ENCODE peak calls at places on chromosomes 3 and 15, in nine cellular contexts. One of them, this sample, is unnamed.

GRCh38 chr3:5144316-5144994 is 22.4 kb downstream of the ARL8B start:
- DNase-seq in skeletal muscle cell: no peak
- DNase-seq in ACHN: no peak
- DNase-seq in activated CD8-positive, alpha-beta memory T cell treated with anti-CD3 and anti-CD28 coated beads, Interleukin-2, amount 50 U/mL, for 48 hours: no peak
- DNase-seq in stimulated activated CD4-positive, alpha-beta T cell treated with anti-CD3 and anti-CD28 coated beads, TNF-alpha, amount 100 ng/mL, for 1 hour: no peak
- DNase-seq in RPMI7951: no peak
- DNase-seq in activated effector memory CD4-positive, alpha-beta T cell treated with Interleukin-2 at 50 U/mL for 16 hours: no peak
- DNase-seq in central memory CD8-positive, alpha-beta T cell: no peak
- DNase-seq in neural crest cell: no peak
- DNase-seq in this sample: no peak

GRCh38 chr3:69777582-69777967 is 38.3 kb downstream of the MITF start:
- DNase-seq in skeletal muscle cell: no peak
- DNase-seq in ACHN: no peak
- DNase-seq in activated CD8-positive, alpha-beta memory T cell treated with anti-CD3 and anti-CD28 coated beads, Interleukin-2, amount 50 U/mL, for 48 hours: no peak
- DNase-seq in stimulated activated CD4-positive, alpha-beta T cell treated with anti-CD3 and anti-CD28 coated beads, TNF-alpha, amount 100 ng/mL, for 1 hour: no peak
- DNase-seq in RPMI7951: no peak
- DNase-seq in activated effector memory CD4-positive, alpha-beta T cell treated with Interleukin-2 at 50 U/mL for 16 hours: no peak
- DNase-seq in central memory CD8-positive, alpha-beta T cell: no peak
- DNase-seq in neural crest cell: no peak
- DNase-seq in this sample: no peak

GRCh38 chr3:17810759-17811158 is 68.3 kb upstream of the TBC1D5 start:
- DNase-seq in skeletal muscle cell: no peak
- DNase-seq in ACHN: peak
- DNase-seq in activated CD8-positive, alpha-beta memory T cell treated with anti-CD3 and anti-CD28 coated beads, Interleukin-2, amount 50 U/mL, for 48 hours: no peak
- DNase-seq in stimulated activated CD4-positive, alpha-beta T cell treated with anti-CD3 and anti-CD28 coated beads, TNF-alpha, amount 100 ng/mL, for 1 hour: no peak
- DNase-seq in RPMI7951: peak
- DNase-seq in activated effector memory CD4-positive, alpha-beta T cell treated with Interleukin-2 at 50 U/mL for 16 hours: no peak
- DNase-seq in central memory CD8-positive, alpha-beta T cell: no peak
- DNase-seq in neural crest cell: no peak
- DNase-seq in this sample: no peak

GRCh38 chr3:32105291-32106131 is 909 bp upstream of the GPD1L start:
- DNase-seq in skeletal muscle cell: no peak
- DNase-seq in ACHN: peak
- DNase-seq in activated CD8-positive, alpha-beta memory T cell treated with anti-CD3 and anti-CD28 coated beads, Interleukin-2, amount 50 U/mL, for 48 hours: no peak
- DNase-seq in stimulated activated CD4-positive, alpha-beta T cell treated with anti-CD3 and anti-CD28 coated beads, TNF-alpha, amount 100 ng/mL, for 1 hour: no peak
- DNase-seq in RPMI7951: no peak
- DNase-seq in activated effector memory CD4-positive, alpha-beta T cell treated with Interleukin-2 at 50 U/mL for 16 hours: no peak
- DNase-seq in central memory CD8-positive, alpha-beta T cell: no peak
- DNase-seq in neural crest cell: no peak
- DNase-seq in this sample: no peak

GRCh38 chr15:80072285-80072684 is 12.8 kb downstream of the ZFAND6 start:
- DNase-seq in skeletal muscle cell: peak
- DNase-seq in ACHN: peak
- DNase-seq in activated CD8-positive, alpha-beta memory T cell treated with anti-CD3 and anti-CD28 coated beads, Interleukin-2, amount 50 U/mL, for 48 hours: no peak
- DNase-seq in stimulated activated CD4-positive, alpha-beta T cell treated with anti-CD3 and anti-CD28 coated beads, TNF-alpha, amount 100 ng/mL, for 1 hour: no peak
- DNase-seq in RPMI7951: peak
- DNase-seq in activated effector memory CD4-positive, alpha-beta T cell treated with Interleukin-2 at 50 U/mL for 16 hours: no peak
- DNase-seq in central memory CD8-positive, alpha-beta T cell: no peak
- DNase-seq in neural crest cell: no peak
- DNase-seq in this sample: no peak

GRCh38 chr15:38226867-38227266 is 25.8 kb upstream of the SPRED1 start:
- DNase-seq in skeletal muscle cell: peak
- DNase-seq in ACHN: peak
- DNase-seq in activated CD8-positive, alpha-beta memory T cell treated with anti-CD3 and anti-CD28 coated beads, Interleukin-2, amount 50 U/mL, for 48 hours: no peak
- DNase-seq in stimulated activated CD4-positive, alpha-beta T cell treated with anti-CD3 and anti-CD28 coated beads, TNF-alpha, amount 100 ng/mL, for 1 hour: no peak
- DNase-seq in RPMI7951: peak
- DNase-seq in activated effector memory CD4-positive, alpha-beta T cell treated with Interleukin-2 at 50 U/mL for 16 hours: no peak
- DNase-seq in central memory CD8-positive, alpha-beta T cell: no peak
- DNase-seq in neural crest cell: peak
- DNase-seq in this sample: peak

GRCh38 chr15:60477991-60478632 is 830 bp downstream of the ICE2 start:
- DNase-seq in skeletal muscle cell: no peak
- DNase-seq in ACHN: peak
- DNase-seq in activated CD8-positive, alpha-beta memory T cell treated with anti-CD3 and anti-CD28 coated beads, Interleukin-2, amount 50 U/mL, for 48 hours: no peak
- DNase-seq in stimulated activated CD4-positive, alpha-beta T cell treated with anti-CD3 and anti-CD28 coated beads, TNF-alpha, amount 100 ng/mL, for 1 hour: no peak
- DNase-seq in RPMI7951: peak
- DNase-seq in activated effector memory CD4-positive, alpha-beta T cell treated with Interleukin-2 at 50 U/mL for 16 hours: no peak
- DNase-seq in central memory CD8-positive, alpha-beta T cell: no peak
- DNase-seq in neural crest cell: no peak
- DNase-seq in this sample: no peak

GRCh38 chr3:72129384-72130094 is 344.6 kb upstream of the PROK2 start:
- DNase-seq in skeletal muscle cell: peak
- DNase-seq in ACHN: no peak
- DNase-seq in activated CD8-positive, alpha-beta memory T cell treated with anti-CD3 and anti-CD28 coated beads, Interleukin-2, amount 50 U/mL, for 48 hours: no peak
- DNase-seq in stimulated activated CD4-positive, alpha-beta T cell treated with anti-CD3 and anti-CD28 coated beads, TNF-alpha, amount 100 ng/mL, for 1 hour: no peak
- DNase-seq in RPMI7951: no peak
- DNase-seq in activated effector memory CD4-positive, alpha-beta T cell treated with Interleukin-2 at 50 U/mL for 16 hours: no peak
- DNase-seq in central memory CD8-positive, alpha-beta T cell: no peak
- DNase-seq in neural crest cell: no peak
- DNase-seq in this sample: no peak

GRCh38 chr15:40105517-40106202 is 3.0 kb downstream of the BMF start:
- DNase-seq in skeletal muscle cell: no peak
- DNase-seq in ACHN: no peak
- DNase-seq in activated CD8-positive, alpha-beta memory T cell treated with anti-CD3 and anti-CD28 coated beads, Interleukin-2, amount 50 U/mL, for 48 hours: no peak
- DNase-seq in stimulated activated CD4-positive, alpha-beta T cell treated with anti-CD3 and anti-CD28 coated beads, TNF-alpha, amount 100 ng/mL, for 1 hour: no peak
- DNase-seq in RPMI7951: no peak
- DNase-seq in activated effector memory CD4-positive, alpha-beta T cell treated with Interleukin-2 at 50 U/mL for 16 hours: no peak
- DNase-seq in central memory CD8-positive, alpha-beta T cell: no peak
- DNase-seq in neural crest cell: no peak
- DNase-seq in this sample: no peak

GRCh38 chr15:42493694-42494093 is 1.7 kb upstream of the SNAP23 start:
- DNase-seq in skeletal muscle cell: no peak
- DNase-seq in ACHN: no peak
- DNase-seq in activated CD8-positive, alpha-beta memory T cell treated with anti-CD3 and anti-CD28 coated beads, Interleukin-2, amount 50 U/mL, for 48 hours: no peak
- DNase-seq in stimulated activated CD4-positive, alpha-beta T cell treated with anti-CD3 and anti-CD28 coated beads, TNF-alpha, amount 100 ng/mL, for 1 hour: no peak
- DNase-seq in RPMI7951: no peak
- DNase-seq in activated effector memory CD4-positive, alpha-beta T cell treated with Interleukin-2 at 50 U/mL for 16 hours: no peak
- DNase-seq in central memory CD8-positive, alpha-beta T cell: no peak
- DNase-seq in neural crest cell: no peak
- DNase-seq in this sample: no peak

This sample was measured in RWPE2.